ENCODE peak calls at places on chromosomes 2 and 18, in seven cellular contexts. One of them, this sample, is unnamed.

GRCh38 chr2:46669016-46669415 is 189.7 kb downstream of the TMEM247 start:
- DNase-seq in stimulated activated CD4-positive, alpha-beta T cell treated with anti-CD3 and anti-CD28 coated beads, Interleukin-2, amount 100 ng/mL, for 4 hours: no peak
- DNase-seq in A549: no peak
- DNase-seq in GM04504: no peak
- DNase-seq in WTC11: no peak
- DNase-seq in HTR-8/SVneo: no peak
- DNase-seq in activated CD4-positive, alpha-beta T cell treated with anti-CD3 and anti-CD28 coated beads, Interleukin-2, amount 10 ng/mL, durations not matched to agents 7 days and 5 days: no peak
- DNase-seq in this sample: no peak

GRCh38 chr2:122145805-122146204 is 390.4 kb downstream of the TSN start:
- DNase-seq in stimulated activated CD4-positive, alpha-beta T cell treated with anti-CD3 and anti-CD28 coated beads, Interleukin-2, amount 100 ng/mL, for 4 hours: no peak
- DNase-seq in A549: no peak
- DNase-seq in GM04504: no peak
- DNase-seq in WTC11: no peak
- DNase-seq in HTR-8/SVneo: no peak
- DNase-seq in activated CD4-positive, alpha-beta T cell treated with anti-CD3 and anti-CD28 coated beads, Interleukin-2, amount 10 ng/mL, durations not matched to agents 7 days and 5 days: no peak
- DNase-seq in this sample: no peak

GRCh38 chr2:27306657-27307544 is 1.3 kb downstream of the UCN start:
- DNase-seq in stimulated activated CD4-positive, alpha-beta T cell treated with anti-CD3 and anti-CD28 coated beads, Interleukin-2, amount 100 ng/mL, for 4 hours: peak
- DNase-seq in A549: no peak
- DNase-seq in GM04504: no peak
- DNase-seq in WTC11: peak
- DNase-seq in HTR-8/SVneo: no peak
- DNase-seq in activated CD4-positive, alpha-beta T cell treated with anti-CD3 and anti-CD28 coated beads, Interleukin-2, amount 10 ng/mL, durations not matched to agents 7 days and 5 days: peak
- DNase-seq in this sample: no peak

GRCh38 chr2:10412380-10412779 is 35.7 kb downstream of the ODC1 start:
- DNase-seq in stimulated activated CD4-positive, alpha-beta T cell treated with anti-CD3 and anti-CD28 coated beads, Interleukin-2, amount 100 ng/mL, for 4 hours: no peak
- DNase-seq in A549: no peak
- DNase-seq in GM04504: no peak
- DNase-seq in WTC11: peak
- DNase-seq in HTR-8/SVneo: peak
- DNase-seq in activated CD4-positive, alpha-beta T cell treated with anti-CD3 and anti-CD28 coated beads, Interleukin-2, amount 10 ng/mL, durations not matched to agents 7 days and 5 days: peak
- DNase-seq in this sample: peak

GRCh38 chr2:177606636-177607035 is 214.1 kb downstream of the AGPS start:
- DNase-seq in stimulated activated CD4-positive, alpha-beta T cell treated with anti-CD3 and anti-CD28 coated beads, Interleukin-2, amount 100 ng/mL, for 4 hours: no peak
- DNase-seq in A549: no peak
- DNase-seq in GM04504: no peak
- DNase-seq in WTC11: no peak
- DNase-seq in HTR-8/SVneo: no peak
- DNase-seq in activated CD4-positive, alpha-beta T cell treated with anti-CD3 and anti-CD28 coated beads, Interleukin-2, amount 10 ng/mL, durations not matched to agents 7 days and 5 days: no peak
- DNase-seq in this sample: no peak

GRCh38 chr2:49917654-49918053 is 763.3 kb upstream of the FSHR start:
- DNase-seq in stimulated activated CD4-positive, alpha-beta T cell treated with anti-CD3 and anti-CD28 coated beads, Interleukin-2, amount 100 ng/mL, for 4 hours: no peak
- DNase-seq in A549: no peak
- DNase-seq in GM04504: no peak
- DNase-seq in WTC11: no peak
- DNase-seq in HTR-8/SVneo: no peak
- DNase-seq in activated CD4-positive, alpha-beta T cell treated with anti-CD3 and anti-CD28 coated beads, Interleukin-2, amount 10 ng/mL, durations not matched to agents 7 days and 5 days: no peak
- DNase-seq in this sample: no peak

GRCh38 chr2:186599186-186599778 is 9.4 kb downstream of the ITGAV start:
- DNase-seq in stimulated activated CD4-positive, alpha-beta T cell treated with anti-CD3 and anti-CD28 coated beads, Interleukin-2, amount 100 ng/mL, for 4 hours: no peak
- DNase-seq in A549: no peak
- DNase-seq in GM04504: no peak
- DNase-seq in WTC11: no peak
- DNase-seq in HTR-8/SVneo: no peak
- DNase-seq in activated CD4-positive, alpha-beta T cell treated with anti-CD3 and anti-CD28 coated beads, Interleukin-2, amount 10 ng/mL, durations not matched to agents 7 days and 5 days: no peak
- DNase-seq in this sample: no peak

GRCh38 chr18:8747440-8747937 is 42.1 kb downstream of the MTCL1 start:
- DNase-seq in stimulated activated CD4-positive, alpha-beta T cell treated with anti-CD3 and anti-CD28 coated beads, Interleukin-2, amount 100 ng/mL, for 4 hours: no peak
- DNase-seq in A549: no peak
- DNase-seq in GM04504: peak
- DNase-seq in WTC11: no peak
- DNase-seq in HTR-8/SVneo: no peak
- DNase-seq in activated CD4-positive, alpha-beta T cell treated with anti-CD3 and anti-CD28 coated beads, Interleukin-2, amount 10 ng/mL, durations not matched to agents 7 days and 5 days: no peak
- DNase-seq in this sample: peak

GRCh38 chr2:11371099-11371937 is 26.9 kb upstream of the ROCK2 start:
- DNase-seq in stimulated activated CD4-positive, alpha-beta T cell treated with anti-CD3 and anti-CD28 coated beads, Interleukin-2, amount 100 ng/mL, for 4 hours: no peak
- DNase-seq in A549: no peak
- DNase-seq in GM04504: no peak
- DNase-seq in WTC11: no peak
- DNase-seq in HTR-8/SVneo: no peak
- DNase-seq in activated CD4-positive, alpha-beta T cell treated with anti-CD3 and anti-CD28 coated beads, Interleukin-2, amount 10 ng/mL, durations not matched to agents 7 days and 5 days: no peak
- DNase-seq in this sample: peak

GRCh38 chr2:188478724-188479123 is 187.1 kb downstream of the GULP1 start:
- DNase-seq in stimulated activated CD4-positive, alpha-beta T cell treated with anti-CD3 and anti-CD28 coated beads, Interleukin-2, amount 100 ng/mL, for 4 hours: no peak
- DNase-seq in A549: no peak
- DNase-seq in GM04504: no peak
- DNase-seq in WTC11: no peak
- DNase-seq in HTR-8/SVneo: no peak
- DNase-seq in activated CD4-positive, alpha-beta T cell treated with anti-CD3 and anti-CD28 coated beads, Interleukin-2, amount 10 ng/mL, durations not matched to agents 7 days and 5 days: no peak
- DNase-seq in this sample: no peak

GRCh38 chr2:20509301-20509765 is 62.5 kb downstream of the RHOB start:
- DNase-seq in stimulated activated CD4-positive, alpha-beta T cell treated with anti-CD3 and anti-CD28 coated beads, Interleukin-2, amount 100 ng/mL, for 4 hours: no peak
- DNase-seq in A549: no peak
- DNase-seq in GM04504: no peak
- DNase-seq in WTC11: no peak
- DNase-seq in HTR-8/SVneo: no peak
- DNase-seq in activated CD4-positive, alpha-beta T cell treated with anti-CD3 and anti-CD28 coated beads, Interleukin-2, amount 10 ng/mL, durations not matched to agents 7 days and 5 days: no peak
- DNase-seq in this sample: no peak